ENCODE peak calls at places on chromosomes 6 and 20, in five cellular contexts. N is left ventricle myocardium inferior, T is Karpas-422, K is cardiac muscle cell, P is transverse colon. X is an unnamed sample.

GRCh38 chr6:148407372-148407771 is 64.7 kb downstream of the SASH1 start:
- DNase-seq in K (no peak), P (no peak), N (no peak), T (no peak), X (peak)

GRCh38 chr20:17568972-17569471 is 853 bp upstream of the DSTN start:
- DNase-seq in T (no peak), P (peak), K (peak), N (peak), X (no peak)

GRCh38 chr6:5081955-5082354 is 3.2 kb upstream of the PPP1R3G start:
- DNase-seq in T (no peak), P (no peak), K (no peak), N (no peak), X (no peak)

GRCh38 chr6:144899161-144899560 is 614.0 kb downstream of the UTRN start:
- DNase-seq in N (no peak), T (no peak), K (no peak), P (no peak), X (no peak)

GRCh38 chr6:21914121-21914973 is 320.8 kb downstream of the SOX4 start:
- DNase-seq in T (no peak), K (no peak), N (peak), P (peak), X (no peak)

GRCh38 chr20:50278684-50279531 is 88.3 kb downstream of the CEBPB start:
- DNase-seq in N (peak), K (peak), T (no peak), P (peak), X (no peak)

GRCh38 chr20:45346851-45347250 is 1.4 kb downstream of the SDC4 start:
- DNase-seq in K (no peak), P (no peak), T (no peak), N (no peak), X (no peak)

GRCh38 chr6:118252474-118252873 is 295.6 kb upstream of the PLN start:
- DNase-seq in N (no peak), K (no peak), T (peak), P (no peak), X (no peak)

GRCh38 chr20:43938932-43939761 is 24.5 kb downstream of the TOX2 start:
- DNase-seq in K (no peak), T (peak), N (peak), P (peak), X (peak)

GRCh38 chr6:50185006-50185405 is 135.3 kb upstream of the DEFB112 start:
- DNase-seq in P (no peak), T (peak), K (peak), N (no peak), X (no peak)

GRCh38 chr20:51062065-51062464 is 39.2 kb upstream of the KCNG1 start:
- DNase-seq in P (no peak), T (no peak), K (no peak), N (no peak), X (no peak)

GRCh38 chr6:84508981-84509380 is 255.4 kb downstream of the TBX18 start:
- DNase-seq in T (no peak), N (no peak), P (no peak), K (no peak), X (no peak)

GRCh38 chr20:38075161-38075998 is 41.8 kb downstream of the RPRD1B start:
- DNase-seq in T (peak), K (peak), P (no peak), N (no peak), X (no peak)

GRCh38 chr6:137977206-137977605 is 110.1 kb downstream of the TNFAIP3 start:
- DNase-seq in T (no peak), N (no peak), K (no peak), P (no peak), X (no peak)
- H3K27ac ChIP-seq in T (no peak), N (peak), K (no peak), P (no peak), X (no peak)

GRCh38 chr20:36860811-36861624 is 14.9 kb upstream of the TLDC2 start:
- DNase-seq in T (peak), K (no peak), P (no peak), N (no peak), X (no peak)
- H3K27ac ChIP-seq in T (peak), K (no peak), P (peak), N (peak), X (no peak)

GRCh38 chr6:33590531-33591198 is 10.6 kb upstream of the BAK1 start:
- DNase-seq in N (no peak), P (peak), T (no peak), K (no peak), X (no peak)

GRCh38 chr6:33593414-33593727 is 13.3 kb upstream of the BAK1 start:
- DNase-seq in T (no peak), P (no peak), K (no peak), N (no peak), X (no peak)

GRCh38 chr6:33591633-33592032 is 11.6 kb upstream of the BAK1 start:
- DNase-seq in P (no peak), T (peak), K (no peak), N (no peak), X (no peak)

GRCh38 chr6:33592595-33593413 is 12.7 kb upstream of the BAK1 start:
- DNase-seq in P (peak), K (no peak), N (no peak), T (peak), X (no peak)

GRCh38 chr6:33592280-33592594 is 12.2 kb upstream of the BAK1 start:
- DNase-seq in N (no peak), K (no peak), P (no peak), T (no peak), X (no peak)
- H3K27ac ChIP-seq in N (no peak), K (no peak), P (peak), T (no peak), X (no peak)

DNA sequence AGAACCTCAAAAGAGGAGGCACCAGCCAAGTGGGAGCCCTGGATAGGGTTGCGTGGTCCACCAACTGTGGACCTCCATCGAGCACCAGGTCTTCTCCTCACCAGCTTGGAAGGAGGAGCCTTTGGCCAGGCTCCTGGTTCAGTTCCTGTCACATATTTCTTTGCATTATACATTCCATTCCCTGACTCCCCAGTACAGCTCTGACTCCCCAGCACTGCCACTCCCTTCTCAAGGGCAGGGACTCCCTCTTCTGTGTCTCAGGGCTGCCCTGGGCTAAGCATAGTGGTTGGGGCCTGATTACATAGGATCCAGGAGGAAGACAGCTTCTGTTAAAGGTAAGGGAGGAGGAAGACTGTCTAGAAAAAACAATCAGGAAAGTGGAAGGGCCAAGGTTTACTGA is 91.1 kb downstream of the MRPL14 start:
- DNase-seq in K (no peak), N (no peak), T (no peak), P (no peak), X (no peak)
- H3K27ac ChIP-seq in K (no peak), N (no peak), T (no peak), P (no peak), X (peak)

DNA sequence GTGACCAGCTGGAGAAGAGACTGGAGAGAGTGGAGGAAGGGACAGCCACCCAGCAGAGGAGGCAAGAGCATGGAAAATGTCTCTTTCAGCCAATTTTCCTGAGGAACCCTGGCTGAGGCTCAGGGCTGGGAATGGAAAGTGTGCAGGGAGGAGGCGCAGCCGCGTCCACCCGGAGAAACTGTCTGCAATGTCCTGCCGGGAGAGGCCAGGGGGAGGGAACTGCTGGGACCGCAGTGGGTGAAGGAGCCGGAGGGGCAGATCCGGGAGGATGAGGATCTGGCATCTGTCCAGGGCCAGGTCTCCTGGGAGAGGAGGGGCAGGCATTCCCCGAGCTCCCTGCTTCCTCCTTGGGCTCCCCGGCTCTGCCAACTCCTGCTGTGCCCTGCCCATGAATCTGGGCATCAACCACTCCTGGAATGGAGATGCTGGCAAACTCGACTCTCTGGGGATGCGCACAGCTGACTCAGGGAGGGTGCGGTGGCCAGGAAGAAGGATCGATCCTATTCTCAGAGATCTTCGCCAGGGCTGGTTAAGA is 17.4 kb upstream of the HM13 start:
- DNase-seq in T (no peak), N (peak), K (no peak), P (peak), X (no peak)
- H3K27ac ChIP-seq in T (no peak), N (peak), K (no peak), P (peak), X (no peak)

GRCh38 chr6:37126961-37127360 is 43.0 kb upstream of the PIM1 start:
- DNase-seq in K (no peak), P (no peak), T (no peak), N (no peak), X (no peak)
- H3K27ac ChIP-seq in K (peak), P (no peak), T (no peak), N (peak), X (peak)

X was measured in epithelial cell of prostate.